ENCODE peak calls at places on chromosomes 11 and 22, in seven cellular contexts. One of them, this sample, is unnamed.

GRCh38 chr11:78230161-78230877 is 41.6 kb downstream of the USP35 start:
- DNase-seq in GM20000: no peak
- DNase-seq in A549: no peak
- DNase-seq in brain microvascular endothelial cell: no peak
- DNase-seq in cardiac muscle cell: peak; percentile 26
- DNase-seq in GM12865: no peak
- DNase-seq in GM13976: no peak
- DNase-seq in this sample: no peak

GRCh38 chr11:129734654-129735053 is 81.0 kb upstream of the TMEM45B start:
- DNase-seq in GM20000: no peak
- DNase-seq in A549: no peak
- DNase-seq in brain microvascular endothelial cell: no peak
- DNase-seq in cardiac muscle cell: no peak
- DNase-seq in GM12865: no peak
- DNase-seq in GM13976: no peak
- DNase-seq in this sample: no peak

GRCh38 chr22:19174106-19175025 is 4.2 kb downstream of the SLC25A1 start:
- DNase-seq in GM20000: no peak
- DNase-seq in A549: no peak
- DNase-seq in brain microvascular endothelial cell: peak; percentile 50
- DNase-seq in cardiac muscle cell: peak; percentile 85
- DNase-seq in GM12865: peak; percentile 72
- DNase-seq in GM13976: no peak
- DNase-seq in this sample: peak; percentile 36

GRCh38 chr11:32659672-32660071 is 76.0 kb downstream of the EIF3M start:
- DNase-seq in GM20000: no peak
- DNase-seq in A549: no peak
- DNase-seq in brain microvascular endothelial cell: no peak
- DNase-seq in cardiac muscle cell: no peak
- DNase-seq in GM12865: no peak
- DNase-seq in GM13976: no peak
- DNase-seq in this sample: no peak

GRCh38 chr22:44892803-44893730 is 116.7 kb downstream of the PHF21B start:
- DNase-seq in GM20000: no peak
- DNase-seq in A549: no peak
- DNase-seq in brain microvascular endothelial cell: no peak
- DNase-seq in cardiac muscle cell: no peak
- DNase-seq in GM12865: no peak
- DNase-seq in GM13976: peak; percentile 28
- DNase-seq in this sample: no peak

GRCh38 chr22:50520826-50521453 is 4.5 kb downstream of the SCO2 start:
- DNase-seq in GM20000: no peak
- DNase-seq in A549: no peak
- DNase-seq in brain microvascular endothelial cell: no peak
- DNase-seq in cardiac muscle cell: no peak
- DNase-seq in GM12865: no peak
- DNase-seq in GM13976: no peak
- DNase-seq in this sample: no peak

GRCh38 chr11:115256326-115257197 is 247.7 kb downstream of the CADM1 start:
- DNase-seq in GM20000: peak; percentile 42
- DNase-seq in A549: no peak
- DNase-seq in brain microvascular endothelial cell: no peak
- DNase-seq in cardiac muscle cell: no peak
- DNase-seq in GM12865: peak; percentile 56
- DNase-seq in GM13976: peak; percentile 27
- DNase-seq in this sample: peak; percentile 31

GRCh38 chr22:20458530-20459151 is 21.0 kb upstream of the SCARF2 start:
- DNase-seq in GM20000: no peak
- DNase-seq in A549: no peak
- DNase-seq in brain microvascular endothelial cell: no peak
- DNase-seq in cardiac muscle cell: no peak
- DNase-seq in GM12865: no peak
- DNase-seq in GM13976: no peak
- DNase-seq in this sample: no peak

GRCh38 chr22:36757608-36758220 is 18.2 kb downstream of the IFT27 start:
- DNase-seq in GM20000: peak; percentile 78
- DNase-seq in A549: peak; percentile 44
- DNase-seq in brain microvascular endothelial cell: peak; percentile 61
- DNase-seq in cardiac muscle cell: peak; percentile 82
- DNase-seq in GM12865: peak; percentile 79
- DNase-seq in GM13976: peak; percentile 86
- DNase-seq in this sample: peak; percentile 85

GRCh38 chr22:38415561-38416321 is 39.3 kb downstream of the KCNJ4 start:
- DNase-seq in GM20000: no peak
- DNase-seq in A549: no peak
- DNase-seq in brain microvascular endothelial cell: no peak
- DNase-seq in cardiac muscle cell: no peak
- DNase-seq in GM12865: no peak
- DNase-seq in GM13976: no peak
- DNase-seq in this sample: no peak

GRCh38 chr22:46537221-46537945 is at the start of gene CELSR1:
- DNase-seq in GM20000: peak; percentile 66
- DNase-seq in A549: peak; percentile 72
- DNase-seq in brain microvascular endothelial cell: no peak
- DNase-seq in cardiac muscle cell: peak; percentile 40
- DNase-seq in GM12865: no peak
- DNase-seq in GM13976: peak; percentile 72
- DNase-seq in this sample: peak; percentile 80

GRCh38 chr11:111663820-111664219 is 61.6 kb downstream of the SIK2 start:
- DNase-seq in GM20000: no peak
- DNase-seq in A549: no peak
- DNase-seq in brain microvascular endothelial cell: peak; percentile 38
- DNase-seq in cardiac muscle cell: peak; percentile 79
- DNase-seq in GM12865: no peak
- DNase-seq in GM13976: no peak
- DNase-seq in this sample: no peak

GRCh38 chr11:85347291-85347690 is 279.9 kb downstream of the DLG2 start:
- DNase-seq in GM20000: no peak
- DNase-seq in A549: no peak
- DNase-seq in brain microvascular endothelial cell: no peak
- DNase-seq in cardiac muscle cell: no peak
- DNase-seq in GM12865: no peak
- DNase-seq in GM13976: no peak
- DNase-seq in this sample: no peak

GRCh38 chr11:128300785-128301184 is 286.6 kb downstream of the ETS1 start:
- DNase-seq in GM20000: no peak
- DNase-seq in A549: no peak
- DNase-seq in brain microvascular endothelial cell: no peak
- DNase-seq in cardiac muscle cell: no peak
- DNase-seq in GM12865: no peak
- DNase-seq in GM13976: no peak
- DNase-seq in this sample: no peak

GRCh38 chr11:122853971-122854446 is 15.7 kb downstream of the CRTAM start:
- DNase-seq in GM20000: peak; percentile 40
- DNase-seq in A549: peak; percentile 65
- DNase-seq in brain microvascular endothelial cell: peak; percentile 80
- DNase-seq in cardiac muscle cell: peak; percentile 86
- DNase-seq in GM12865: peak; percentile 66
- DNase-seq in GM13976: no peak
- DNase-seq in this sample: peak; percentile 58

GRCh38 chr11:86162257-86162656 is 82.3 kb upstream of the EED start:
- DNase-seq in GM20000: no peak
- DNase-seq in A549: no peak
- DNase-seq in brain microvascular endothelial cell: peak; percentile 88
- DNase-seq in cardiac muscle cell: peak; percentile 87
- DNase-seq in GM12865: no peak
- DNase-seq in GM13976: no peak
- DNase-seq in this sample: no peak

GRCh38 chr11:116529210-116529609 is 243.6 kb downstream of the BUD13 start:
- DNase-seq in GM20000: no peak
- DNase-seq in A549: no peak
- DNase-seq in brain microvascular endothelial cell: no peak
- DNase-seq in cardiac muscle cell: no peak
- DNase-seq in GM12865: no peak
- DNase-seq in GM13976: no peak
- DNase-seq in this sample: no peak

GRCh38 chr22:25970996-25971811 is 198.1 kb upstream of the SEZ6L start:
- DNase-seq in GM20000: no peak
- DNase-seq in A549: no peak
- DNase-seq in brain microvascular endothelial cell: no peak
- DNase-seq in cardiac muscle cell: no peak
- DNase-seq in GM12865: peak; percentile 55
- DNase-seq in GM13976: no peak
- DNase-seq in this sample: no peak

GRCh38 chr11:65639623-65640482 is 2.0 kb downstream of the SIPA1 start:
- DNase-seq in GM20000: peak; percentile 83
- DNase-seq in A549: no peak
- DNase-seq in brain microvascular endothelial cell: no peak
- DNase-seq in cardiac muscle cell: no peak
- DNase-seq in GM12865: peak; percentile 94
- DNase-seq in GM13976: peak; percentile 81
- DNase-seq in this sample: no peak

GRCh38 chr22:24105018-24105360 is 76.3 kb upstream of the SUSD2 start:
- DNase-seq in GM20000: no peak
- DNase-seq in A549: no peak
- DNase-seq in brain microvascular endothelial cell: no peak
- DNase-seq in cardiac muscle cell: peak; percentile 19
- DNase-seq in GM12865: no peak
- DNase-seq in GM13976: no peak
- DNase-seq in this sample: no peak

GRCh38 chr11:97847730-97848129 is 1173.0 kb upstream of the CNTN5 start:
- DNase-seq in GM20000: no peak
- DNase-seq in A549: no peak
- DNase-seq in brain microvascular endothelial cell: no peak
- DNase-seq in cardiac muscle cell: no peak
- DNase-seq in GM12865: no peak
- DNase-seq in GM13976: no peak
- DNase-seq in this sample: no peak

DNA sequence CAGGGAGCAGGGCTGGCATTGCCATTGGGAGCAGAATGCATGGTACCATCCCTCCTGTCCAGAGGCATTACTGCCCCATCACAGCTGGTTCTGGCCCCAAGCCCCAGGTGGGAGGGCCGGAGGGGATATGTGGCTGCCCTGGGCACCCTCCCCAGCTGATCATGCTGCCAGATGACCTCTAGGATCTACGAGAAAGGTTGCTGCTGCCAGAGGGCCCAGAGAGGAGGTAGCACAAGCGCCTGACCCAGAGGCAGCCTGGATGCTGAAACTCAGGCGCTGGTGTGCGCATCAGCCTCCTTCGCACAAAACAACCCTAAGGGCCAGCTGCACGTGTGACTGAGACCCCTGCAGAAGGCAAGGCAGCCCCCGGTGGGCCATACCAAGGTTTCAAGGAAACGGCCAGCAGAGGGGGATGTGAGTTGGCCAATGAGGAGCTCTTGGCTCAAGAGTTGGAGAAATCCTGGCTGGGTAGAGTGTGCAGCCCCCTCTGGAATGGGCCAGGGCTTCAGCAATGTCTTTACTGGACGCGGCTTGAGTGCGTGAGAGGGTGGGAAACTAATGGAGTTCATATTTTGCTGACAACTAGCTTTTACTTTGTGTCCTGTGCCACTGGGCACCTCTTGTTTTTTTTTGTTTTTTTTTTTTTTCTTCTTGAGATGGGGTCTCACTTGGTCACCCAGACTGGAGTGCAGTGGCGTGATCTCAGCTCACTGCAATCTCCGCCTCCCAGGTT is 88.3 kb upstream of the PARVA start:
- DNase-seq in GM20000: no peak
- DNase-seq in A549: no peak
- DNase-seq in brain microvascular endothelial cell: no peak
- DNase-seq in cardiac muscle cell: no peak
- DNase-seq in GM12865: no peak
- DNase-seq in GM13976: peak; percentile 13
- DNase-seq in this sample: no peak
- TF ChIP-seq CTCF in GM20000: no peak
- TF ChIP-seq CTCF in A549: peak; percentile 7
- TF ChIP-seq CTCF in brain microvascular endothelial cell: peak; percentile 34
- TF ChIP-seq CTCF in cardiac muscle cell: no peak
- TF ChIP-seq CTCF in GM12865: no peak
- TF ChIP-seq CTCF in GM13976: no peak
- TF ChIP-seq CTCF in this sample: peak; percentile 4

GRCh38 chr11:83087035-83087434 is 15.3 kb upstream of the RAB30 start:
- DNase-seq in GM20000: no peak
- DNase-seq in A549: no peak
- DNase-seq in brain microvascular endothelial cell: no peak
- DNase-seq in cardiac muscle cell: peak; percentile 6
- DNase-seq in GM12865: no peak
- DNase-seq in GM13976: no peak
- DNase-seq in this sample: no peak
- TF ChIP-seq CTCF in GM20000: no peak
- TF ChIP-seq CTCF in A549: peak; percentile 51
- TF ChIP-seq CTCF in brain microvascular endothelial cell: peak; percentile 2
- TF ChIP-seq CTCF in cardiac muscle cell: peak; percentile 7
- TF ChIP-seq CTCF in GM12865: no peak
- TF ChIP-seq CTCF in GM13976: no peak
- TF ChIP-seq CTCF in this sample: no peak

DNA sequence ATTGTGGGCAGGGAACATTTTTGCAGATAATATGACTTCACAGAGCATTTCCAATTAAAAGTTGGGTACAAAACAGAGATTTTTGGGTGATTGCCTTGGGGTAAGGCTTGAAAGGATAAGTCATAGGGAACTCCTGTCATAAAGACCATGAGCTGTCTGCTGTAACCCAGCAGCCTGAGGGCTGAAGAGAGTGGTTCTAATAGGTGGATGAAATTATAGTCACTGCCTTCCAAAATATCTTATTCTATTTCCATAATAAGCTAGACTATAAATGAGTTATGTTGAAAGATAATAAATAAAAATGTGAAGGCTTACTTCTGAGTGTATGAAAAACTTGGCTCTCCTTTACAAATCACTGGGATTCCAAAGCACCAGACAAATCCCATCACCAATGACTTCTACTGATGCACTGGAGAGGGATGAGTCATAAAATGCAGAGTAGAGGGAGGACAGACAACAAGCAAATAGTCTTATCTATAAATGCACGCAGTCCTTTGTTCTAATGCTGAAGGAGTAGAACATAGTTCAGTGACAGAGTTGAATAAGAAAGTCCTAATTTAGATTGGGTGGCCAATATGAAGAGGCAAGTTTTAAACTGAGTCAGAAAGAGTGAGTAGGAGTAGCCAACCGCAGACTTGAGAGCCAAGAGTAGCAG is 775.1 kb upstream of the LRRC4C start:
- DNase-seq in GM20000: no peak
- DNase-seq in A549: no peak
- DNase-seq in brain microvascular endothelial cell: peak; percentile 81
- DNase-seq in cardiac muscle cell: peak; percentile 90
- DNase-seq in GM12865: no peak
- DNase-seq in GM13976: no peak
- DNase-seq in this sample: no peak
- TF ChIP-seq CTCF in GM20000: no peak
- TF ChIP-seq CTCF in A549: no peak
- TF ChIP-seq CTCF in brain microvascular endothelial cell: no peak
- TF ChIP-seq CTCF in cardiac muscle cell: no peak
- TF ChIP-seq CTCF in GM12865: no peak
- TF ChIP-seq CTCF in GM13976: no peak
- TF ChIP-seq CTCF in this sample: no peak

DNA sequence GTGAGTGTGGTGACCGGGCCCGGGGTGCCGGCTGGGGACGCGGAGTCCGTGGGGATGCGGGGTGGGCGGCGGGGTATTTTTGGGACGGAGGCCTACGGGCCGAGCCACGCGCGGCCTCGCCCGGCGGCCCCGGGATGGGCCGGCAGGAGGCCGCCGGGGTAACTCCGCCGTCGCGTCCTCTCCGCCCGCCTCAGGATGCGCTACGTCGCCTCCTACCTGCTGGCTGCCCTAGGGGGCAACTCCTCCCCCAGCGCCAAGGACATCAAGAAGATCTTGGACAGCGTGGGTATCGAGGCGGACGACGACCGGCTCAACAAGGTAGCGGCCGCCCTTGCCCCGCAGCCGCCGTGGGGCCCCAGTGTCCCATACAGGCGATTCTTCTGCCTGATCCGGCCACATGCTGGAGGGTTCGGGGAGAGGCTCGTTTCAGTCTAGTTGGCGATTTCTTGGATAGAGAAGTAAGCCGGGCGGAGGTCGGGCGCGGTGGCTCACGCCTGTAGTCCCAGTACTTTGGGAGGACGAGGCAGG is 337 bp downstream of the RPLP2 start:
- DNase-seq in GM20000: no peak
- DNase-seq in A549: no peak
- DNase-seq in brain microvascular endothelial cell: no peak
- DNase-seq in cardiac muscle cell: no peak
- DNase-seq in GM12865: peak; percentile 46
- DNase-seq in GM13976: no peak
- DNase-seq in this sample: no peak
- TF ChIP-seq CTCF in GM20000: no peak
- TF ChIP-seq CTCF in A549: no peak
- TF ChIP-seq CTCF in brain microvascular endothelial cell: no peak
- TF ChIP-seq CTCF in cardiac muscle cell: peak; percentile 3
- TF ChIP-seq CTCF in GM12865: no peak
- TF ChIP-seq CTCF in GM13976: no peak
- TF ChIP-seq CTCF in this sample: no peak